ENCODE peak calls at places on chromosomes 3 and 15, in six cellular contexts. J is CD8-positive, alpha-beta T cell; D is NT2/D1; L is stomach; S is AG04450; H is trophoblast cell. G is an unnamed sample.

GRCh38 chr3:126456211-126456610 is 19.5 kb downstream of the ZXDC start:
- DNase-seq in S (no peak), L (no peak), H (no peak), J (no peak), D (no peak), G (no peak)

GRCh38 chr3:41258239-41258800 is 59.0 kb downstream of the CTNNB1 start:
- DNase-seq in J (no peak), L (no peak), S (no peak), H (no peak), D (no peak), G (no peak)

GRCh38 chr3:53536282-53536681 is 41.9 kb downstream of the CACNA1D start:
- DNase-seq in H (no peak), D (no peak), S (no peak), J (no peak), L (no peak), G (no peak)

GRCh38 chr3:72331076-72331475 is 517.2 kb downstream of the SHQ1 start:
- DNase-seq in D (no peak), S (no peak), L (no peak), J (no peak), H (no peak), G (no peak)

GRCh38 chr3:112056451-112056929 is 22.0 kb downstream of the TMPRSS7 start:
- DNase-seq in L (peak; percentile 50), D (no peak), J (no peak), S (peak; percentile 30), H (no peak), G (no peak)

GRCh38 chr15:31974855-31975421 is 55.4 kb upstream of the CHRNA7 start:
- DNase-seq in L (no peak), D (peak; percentile 49), J (no peak), H (no peak), S (no peak), G (peak; percentile 87)

GRCh38 chr3:67809370-67809935 is 155.0 kb upstream of the SUCLG2 start:
- DNase-seq in L (no peak), J (no peak), D (no peak), H (no peak), S (no peak), G (peak; percentile 2)

GRCh38 chr15:100275641-100276040 is 66.1 kb downstream of the ADAMTS17 start:
- DNase-seq in H (no peak), S (no peak), D (no peak), J (no peak), L (no peak), G (no peak)

GRCh38 chr3:179196098-179196497 is 47.9 kb downstream of the PIK3CA start:
- DNase-seq in S (peak; percentile 71), J (no peak), H (no peak), D (no peak), L (no peak), G (no peak)

GRCh38 chr15:68497206-68497910 is 65.4 kb upstream of the ITGA11 start:
- DNase-seq in D (no peak), H (no peak), J (no peak), L (no peak), S (no peak), G (peak; percentile 7)

GRCh38 chr3:126151562-126152302 is 28.7 kb downstream of the ALDH1L1 start:
- DNase-seq in H (no peak), L (no peak), D (no peak), J (no peak), S (no peak), G (peak; percentile 9)

GRCh38 chr15:40769310-40770146 is at the start of gene C15orf62:
- DNase-seq in H (no peak), D (no peak), S (no peak), L (peak; percentile 73), J (peak; percentile 74), G (peak; percentile 54)

GRCh38 chr3:140601881-140602280 is 76.0 kb upstream of the TRIM42 start:
- DNase-seq in J (no peak), H (no peak), L (no peak), D (no peak), S (no peak), G (no peak)

GRCh38 chr15:27454281-27455060 is 483.5 kb downstream of the GABRG3 start:
- DNase-seq in D (no peak), J (no peak), H (no peak), S (peak; percentile 7), L (no peak), G (no peak)

GRCh38 chr3:74539879-74540278 is 74.6 kb downstream of the CNTN3 start:
- DNase-seq in L (no peak), J (no peak), D (no peak), S (no peak), H (no peak), G (no peak)

GRCh38 chr15:77013786-77014136 is 18.8 kb downstream of the PSTPIP1 start:
- DNase-seq in J (peak; percentile 90), S (no peak), L (peak; percentile 49), H (no peak), D (no peak), G (peak; percentile 69)

GRCh38 chr15:78317145-78317836 is 17.9 kb upstream of the SKIC8 start:
- DNase-seq in S (no peak), H (peak; percentile 22), J (no peak), D (no peak), L (peak; percentile 33), G (no peak)

GRCh38 chr15:43219929-43220886 is 610 bp downstream of the EPB42 start:
- DNase-seq in S (no peak), L (no peak), J (no peak), H (no peak), D (no peak), G (peak; percentile 12)

GRCh38 chr3:99892332-99892731 is 74.7 kb downstream of the CMSS1 start:
- DNase-seq in L (no peak), H (no peak), J (no peak), S (no peak), D (no peak), G (no peak)

GRCh38 chr3:193673845-193674244 is 80.8 kb downstream of the OPA1 start:
- DNase-seq in J (no peak), H (no peak), D (no peak), L (no peak), S (no peak), G (peak; percentile 10)

GRCh38 chr3:185760091-185760490 is 64.8 kb downstream of the IGF2BP2 start:
- DNase-seq in H (no peak), J (no peak), D (no peak), S (no peak), L (no peak), G (no peak)

GRCh38 chr3:185763347-185764010 is 61.4 kb downstream of the IGF2BP2 start:
- DNase-seq in J (no peak), L (no peak), H (peak; percentile 60), S (no peak), D (no peak), G (no peak)

GRCh38 chr3:185759523-185759922 is 65.3 kb downstream of the IGF2BP2 start:
- DNase-seq in D (no peak), S (no peak), H (no peak), J (no peak), L (no peak), G (no peak)

GRCh38 chr3:185758912-185759311 is 65.9 kb downstream of the IGF2BP2 start:
- DNase-seq in H (no peak), J (no peak), S (no peak), L (no peak), D (no peak), G (no peak)

GRCh38 chr3:185760550-185760949 is 64.3 kb downstream of the IGF2BP2 start:
- DNase-seq in D (no peak), L (no peak), H (no peak), S (no peak), J (no peak), G (no peak)
- H3K4me3 ChIP-seq in D (no peak overlapping the region), L (no peak overlapping the region), H (no peak overlapping the region), S (peak overlapping the region; percentile 18), J (no peak overlapping the region), G (no peak overlapping the region)

DNA sequence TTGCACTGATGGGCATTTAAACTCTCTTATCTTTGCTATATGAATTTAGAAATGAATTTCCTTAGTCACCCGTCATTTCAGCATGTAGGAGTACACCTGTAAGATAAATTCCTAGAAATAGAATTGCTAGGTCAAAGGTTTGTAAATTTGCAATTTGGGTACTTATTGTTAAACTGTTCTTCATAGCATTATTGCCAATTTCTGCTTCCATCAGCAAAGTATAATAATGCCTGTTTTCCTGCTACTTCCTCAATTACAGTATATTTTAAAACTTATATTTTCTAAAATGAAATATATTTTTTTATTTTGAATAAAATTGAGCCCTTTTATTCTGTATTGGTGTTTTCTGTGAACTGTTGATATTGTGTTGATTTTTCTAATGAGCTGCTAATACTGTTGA is 16.3 kb upstream of the MCF2L2 start:
- DNase-seq in J (no peak), L (no peak), S (no peak), H (no peak), D (no peak), G (no peak)
- H3K4me3 ChIP-seq in J (no peak overlapping the region), L (no peak overlapping the region), S (no peak overlapping the region), H (no peak overlapping the region), D (no peak overlapping the region), G (no peak overlapping the region)

DNA sequence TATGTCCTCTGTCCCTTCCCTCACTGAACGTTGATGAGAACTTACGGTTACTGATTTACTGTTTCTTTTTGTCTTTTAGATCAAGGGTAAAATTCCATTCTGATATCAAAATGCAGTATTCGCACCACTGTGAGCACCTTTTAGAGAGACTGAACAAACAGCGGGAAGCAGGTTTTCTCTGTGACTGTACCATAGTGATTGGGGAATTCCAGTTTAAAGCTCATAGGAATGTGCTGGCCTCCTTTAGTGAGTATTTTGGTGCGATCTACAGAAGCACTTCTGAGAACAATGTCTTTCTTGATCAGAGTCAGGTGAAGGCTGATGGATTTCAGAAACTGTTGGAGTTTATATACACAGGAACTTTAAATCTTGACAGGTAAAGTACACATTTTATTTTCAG is 990 bp downstream of the MYNN start:
- DNase-seq in D (no peak), L (no peak), S (no peak), H (no peak), J (no peak), G (no peak)
- H3K4me3 ChIP-seq in D (peak overlapping the region; percentile 100), L (peak overlapping the region; percentile 85), S (peak overlapping the region; percentile 96), H (no peak overlapping the region), J (peak overlapping the region; percentile 99), G (peak overlapping the region; percentile 96)

GRCh38 chr15:66798426-66799061 is 96.5 kb downstream of the SMAD6 start:
- DNase-seq in J (no peak), D (no peak), H (no peak), L (no peak), S (no peak), G (peak; percentile 13)

GRCh38 chr15:66796343-66796742 is 94.3 kb downstream of the SMAD6 start:
- DNase-seq in D (no peak), H (no peak), J (no peak), S (no peak), L (no peak), G (no peak)

GRCh38 chr15:66799242-66799641 is 97.2 kb downstream of the SMAD6 start:
- DNase-seq in L (no peak), S (no peak), J (no peak), H (no peak), D (no peak), G (no peak)

GRCh38 chr15:66797921-66798320 is 95.9 kb downstream of the SMAD6 start:
- DNase-seq in S (no peak), D (no peak), J (no peak), H (no peak), L (no peak), G (no peak)

DNA sequence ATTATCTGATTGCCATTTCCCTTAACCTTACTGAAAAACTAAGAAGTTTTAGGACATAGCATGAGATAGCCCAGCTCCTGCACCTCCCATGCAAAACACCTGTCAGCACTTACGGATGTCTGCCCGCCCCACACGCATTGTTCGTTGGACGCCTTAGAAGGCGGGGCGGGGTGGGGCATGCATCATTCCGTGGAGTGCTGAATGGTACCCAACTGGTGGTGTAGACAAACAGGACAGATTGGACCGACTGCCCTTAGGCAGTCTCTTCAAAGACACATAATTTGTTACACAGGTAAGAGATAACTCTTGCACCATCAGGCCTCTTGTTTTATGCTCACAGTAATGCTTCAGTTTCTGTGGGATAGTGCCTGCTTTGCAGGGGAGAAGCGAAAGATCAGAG is 93.8 kb downstream of the SMAD6 start:
- DNase-seq in S (no peak), L (no peak), J (no peak), D (no peak), H (peak; percentile 86), G (no peak)
- H3K4me3 ChIP-seq in S (no peak overlapping the region), L (no peak overlapping the region), J (no peak overlapping the region), D (no peak overlapping the region), H (no peak overlapping the region), G (no peak overlapping the region)

G was measured in H7.